ENCODE peak calls at places on chromosome 13, in ten cellular contexts. Q is IMR-90, J is thyroid gland, V is tibial nerve, D is prostate gland, O is spleen, M is heart left ventricle, N is uterus, B is vagina, H is HCT116. L is an unnamed sample.

GRCh38 chr13:24208314-24208713 is 47.8 kb downstream of the SPATA13 start:
- DNase-seq in O (no peak), V (peak; percentile 19), B (no peak), H (peak; percentile 28), N (no peak), Q (peak; percentile 95), J (peak; percentile 76), M (no peak), D (no peak), L (no peak)

GRCh38 chr13:114173753-114174152 is 5.3 kb upstream of the CFAP97D2 start:
- DNase-seq in N (no peak), D (no peak), M (no peak), J (no peak), Q (peak; percentile 43), O (no peak), V (no peak), H (no peak), B (no peak), L (no peak)

GRCh38 chr13:36858285-36858684 is 39.3 kb downstream of the RFXAP start:
- DNase-seq in M (no peak), N (no peak), H (peak; percentile 31), B (no peak), V (peak; percentile 8), Q (peak; percentile 65), D (peak; percentile 26), J (no peak), O (no peak), L (no peak)

GRCh38 chr13:45108716-45109706 is 11.3 kb upstream of the GTF2F2 start:
- DNase-seq in H (no peak), N (no peak), M (no peak), B (no peak), D (no peak), Q (peak; percentile 66), O (no peak), J (peak; percentile 41), V (no peak), L (no peak)

GRCh38 chr13:100608906-100609305 is 20.3 kb upstream of the GGACT start:
- DNase-seq in M (no peak), B (no peak), Q (no peak), V (no peak), H (no peak), D (no peak), J (no peak), O (no peak), N (no peak), L (no peak)

GRCh38 chr13:52686381-52686780 is 33.7 kb downstream of the SUGT1 start:
- DNase-seq in O (no peak), B (no peak), V (no peak), Q (no peak), H (no peak), J (no peak), D (no peak), M (no peak), N (no peak), L (no peak)

GRCh38 chr13:106513025-106513424 is 22.4 kb downstream of the EFNB2 start:
- DNase-seq in M (no peak), V (no peak), D (no peak), O (no peak), N (no peak), B (no peak), J (no peak), H (no peak), Q (peak; percentile 45), L (no peak)

GRCh38 chr13:24123761-24124160 is 36.8 kb upstream of the SPATA13 start:
- DNase-seq in D (no peak), N (no peak), H (no peak), M (no peak), O (no peak), V (no peak), J (no peak), Q (no peak), B (no peak), L (no peak)

GRCh38 chr13:75481176-75482069 is 546 bp downstream of the TBC1D4 start:
- DNase-seq in Q (no peak), O (peak; percentile 87), J (peak; percentile 36), M (peak; percentile 21), B (no peak), V (peak; percentile 11), H (no peak), N (peak; percentile 36), D (peak; percentile 21), L (peak; percentile 42)

GRCh38 chr13:106680796-106681482 is 113.0 kb upstream of the ARGLU1 start:
- DNase-seq in V (no peak), J (no peak), N (no peak), H (no peak), D (no peak), O (no peak), M (peak; percentile 32), Q (no peak), B (no peak), L (no peak)

GRCh38 chr13:27650312-27650711 is 28.6 kb downstream of the POLR1D start:
- DNase-seq in M (no peak), Q (no peak), B (no peak), J (no peak), O (no peak), H (no peak), N (no peak), D (no peak), V (no peak), L (no peak)

GRCh38 chr13:40290758-40291157 is 375.7 kb downstream of the FOXO1 start:
- DNase-seq in M (no peak), D (no peak), B (no peak), H (no peak), J (no peak), N (no peak), Q (no peak), O (no peak), V (no peak), L (no peak)

GRCh38 chr13:27810009-27810408 is 17.7 kb downstream of the GSX1 start:
- DNase-seq in Q (no peak), M (no peak), V (no peak), B (no peak), O (no peak), J (no peak), H (no peak), D (no peak), N (no peak), L (no peak)

GRCh38 chr13:28750187-28751045 is 31.6 kb upstream of the SLC46A3 start:
- DNase-seq in D (no peak), J (no peak), V (no peak), H (no peak), M (no peak), Q (no peak), B (no peak), N (no peak), O (no peak), L (no peak)

GRCh38 chr13:52737900-52738299 is 1.7 kb downstream of the CNMD start:
- DNase-seq in Q (no peak), D (no peak), M (no peak), B (no peak), H (no peak), O (no peak), J (no peak), N (no peak), V (no peak), L (no peak)

GRCh38 chr13:24923305-24923640 is 159.3 kb downstream of the RNF17 start:
- DNase-seq in H (no peak), O (no peak), N (no peak), B (no peak), Q (peak; percentile 75), J (no peak), D (no peak), V (peak; percentile 33), M (peak; percentile 12), L (no peak)

GRCh38 chr13:77697208-77698103 is at the start of gene SLAIN1:
- DNase-seq in M (peak; percentile 80), Q (peak; percentile 5), V (peak; percentile 54), D (peak; percentile 84), J (peak; percentile 90), N (peak; percentile 74), H (no peak), O (peak; percentile 95), B (peak; percentile 89), L (peak; percentile 40)

GRCh38 chr13:64371461-64371860 is 2858.7 kb downstream of the PCDH9 start:
- DNase-seq in H (no peak), Q (no peak), J (peak; percentile 78), D (no peak), N (no peak), B (no peak), M (no peak), O (no peak), V (no peak), L (no peak)

GRCh38 chr13:28744091-28744536 is 25.3 kb upstream of the SLC46A3 start:
- DNase-seq in D (no peak), B (no peak), Q (peak; percentile 80), M (no peak), N (no peak), H (no peak), J (no peak), O (no peak), V (peak; percentile 19), L (no peak)

DNA sequence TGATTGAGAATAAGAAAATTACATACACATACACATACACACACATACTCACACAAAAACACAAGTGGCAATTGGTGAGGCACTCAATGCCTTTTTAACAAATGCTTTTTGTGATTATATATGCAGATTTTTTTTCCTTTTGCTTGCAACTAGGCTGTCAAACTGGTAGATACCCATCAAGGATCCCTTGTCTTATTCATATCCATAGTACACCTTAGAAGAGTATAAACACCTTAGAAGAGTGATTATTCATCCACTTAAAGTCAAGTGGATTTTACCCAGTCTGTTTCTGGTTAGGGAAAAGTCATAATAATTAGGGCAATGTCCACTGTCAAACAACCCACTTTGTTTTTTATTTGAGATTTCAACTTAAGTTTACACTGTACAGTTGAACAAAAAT is 1773.4 kb upstream of the MIR17HG start:
- DNase-seq in M (no peak), V (no peak), J (no peak), B (no peak), D (no peak), O (no peak), N (no peak), H (no peak), Q (no peak), L (no peak)
- TF ChIP-seq POLR2A in M (no peak), V (no peak), J (no peak), B (no peak), D (no peak), O (no peak), N (no peak), H (no peak), Q (no peak), L (no peak)

GRCh38 chr13:41643502-41643901 is 186.2 kb downstream of the RGCC start:
- DNase-seq in B (no peak), D (no peak), O (no peak), N (no peak), V (no peak), J (no peak), Q (no peak), H (no peak), M (no peak), L (no peak)
- H3K4me1 ChIP-seq in B (peaks cover 16% of the 10 kb centered on the region), D (peaks cover 3% of the 10 kb centered on the region), O (peaks cover 6% of the 10 kb centered on the region), N (peaks cover 4% of the 10 kb centered on the region), V (peaks cover 28% of the 10 kb centered on the region), J (peaks cover 4% of the 10 kb centered on the region), Q (peaks cover 24% of the 10 kb centered on the region), H (peaks cover 28% of the 10 kb centered on the region), M (peaks cover 56% of the 10 kb centered on the region), L (peaks cover 54% of the 10 kb centered on the region)

GRCh38 chr13:30038884-30039283 is 188.5 kb upstream of the UBL3 start:
- DNase-seq in O (no peak), B (no peak), V (no peak), M (no peak), Q (peak; percentile 60), N (peak; percentile 40), H (no peak), J (no peak), D (no peak), L (no peak)
- TF ChIP-seq CTCF in O (no peak), B (no peak), V (no peak), M (no peak), Q (peak; percentile 9), N (no peak), H (peak; percentile 18), J (no peak), D (no peak), L (no peak)

GRCh38 chr13:97432917-97433726 is 847 bp upstream of the RAP2A start:
- DNase-seq in M (peak; percentile 99), V (peak; percentile 99), H (peak; percentile 98), Q (peak; percentile 100), B (peak; percentile 100), J (peak; percentile 99), O (peak; percentile 98), D (peak; percentile 99), N (peak; percentile 100), L (peak; percentile 98)
- TF ChIP-seq POLR2A in M (peak; percentile 30), V (peak; percentile 79), H (no peak), Q (no peak), B (no peak), J (peak; percentile 60), O (peak; percentile 5), D (peak; percentile 55), N (peak; percentile 64), L (peak; percentile 54)